ENCODE peak calls at places on chromosome X, in eight cellular contexts. D is NCI-H1105 treated with DMSO at 0.1 percent for 48 hours; P is NCI-H524; C is AG09319; R is activated naive CD8-positive, alpha-beta T cell treated with anti-CD3 and anti-CD28 coated beads, Interleukin-2, amount 50 U/mL, for 24 hours; B is NCI-H1092; M is globus pallidus; U is neuronal stem cell. W is an unnamed sample.
A peak's percentile ranks its signal among the peaks of the same experiment; 100 is the strongest.

GRCh38 chrX:43962636-43963035 is 10.6 kb downstream of the NDP start:
- DNase-seq in D (no peak), P (no peak), C (no peak), R (no peak), B (no peak), M (no peak), U (no peak), W (no peak)

GRCh38 chrX:10095698-10096432 is 60.9 kb upstream of the CLCN4 start:
- DNase-seq in D (no peak), P (no peak), C (no peak), R (no peak), B (no peak), M (no peak), U (no peak), W (no peak)

GRCh38 chrX:108216862-108217571 is 125.4 kb downstream of the ATG4A start:
- DNase-seq in D (no peak), P (no peak), C (no peak), R (no peak), B (no peak), M (no peak), U (no peak), W (no peak)

GRCh38 chrX:51614353-51614752 is 4.4 kb downstream of the CENPVL3 start:
- DNase-seq in D (peak; percentile 38), P (peak; percentile 43), C (no peak), R (no peak), B (peak; percentile 4), M (peak; percentile 8), U (no peak), W (no peak)

GRCh38 chrX:18566748-18567147 is 105.2 kb downstream of the RS1 start:
- DNase-seq in D (no peak), P (no peak), C (no peak), R (no peak), B (no peak), M (no peak), U (no peak), W (no peak)

GRCh38 chrX:331772-332495 is 13.3 kb upstream of the GTPBP6 start:
- DNase-seq in D (no peak), P (no peak), C (no peak), R (no peak), B (no peak), M (no peak), U (no peak), W (no peak)

GRCh38 chrX:77779695-77780094 is 6.3 kb downstream of the ATRX start:
- DNase-seq in D (no peak), P (no peak), C (no peak), R (no peak), B (no peak), M (no peak), U (no peak), W (no peak)

GRCh38 chrX:38561951-38562719 is 793 bp downstream of the TSPAN7 start:
- DNase-seq in D (peak; percentile 14), P (peak; percentile 85), C (no peak), R (peak; percentile 4), B (peak; percentile 31), M (peak; percentile 47), U (peak; percentile 14), W (no peak)

GRCh38 chrX:115642304-115642703 is 81.3 kb downstream of the PLS3 start:
- DNase-seq in D (no peak), P (no peak), C (no peak), R (no peak), B (no peak), M (no peak), U (no peak), W (no peak)

GRCh38 chrX:101450951-101451350 is 34.3 kb upstream of the ARMCX4 start:
- DNase-seq in D (no peak), P (no peak), C (no peak), R (no peak), B (no peak), M (no peak), U (no peak), W (no peak)

GRCh38 chrX:50081282-50081955 is 119.4 kb downstream of the AKAP4 start:
- DNase-seq in D (peak; percentile 33), P (peak; percentile 56), C (no peak), R (no peak), B (peak; percentile 50), M (peak; percentile 39), U (no peak), W (no peak)

GRCh38 chrX:135985123-135985973 is at the start of gene SLC9A6:
- DNase-seq in D (peak; percentile 52), P (peak; percentile 82), C (peak; percentile 11), R (peak; percentile 73), B (peak; percentile 69), M (peak; percentile 74), U (peak; percentile 51), W (no peak)

GRCh38 chrX:136115909-136116297 is 31.4 kb upstream of the FHL1 start:
- DNase-seq in D (no peak), P (no peak), C (no peak), R (no peak), B (no peak), M (no peak), U (no peak), W (no peak)

GRCh38 chrX:19682712-19683331 is 167.5 kb upstream of the MAP3K15 start:
- DNase-seq in D (no peak), P (no peak), C (peak; percentile 83), R (peak; percentile 68), B (peak; percentile 18), M (no peak), U (peak; percentile 3), W (no peak)

GRCh38 chrX:25503826-25504225 is 488.1 kb upstream of the ARX start:
- DNase-seq in D (no peak), P (no peak), C (no peak), R (no peak), B (no peak), M (no peak), U (no peak), W (no peak)

GRCh38 chrX:34379891-34380290 is 247.8 kb upstream of the FAM47A start:
- DNase-seq in D (no peak), P (no peak), C (no peak), R (no peak), B (no peak), M (no peak), U (no peak), W (no peak)

GRCh38 chrX:47880927-47881326 is 44.2 kb downstream of the ZNF81 start:
- DNase-seq in D (no peak), P (no peak), C (no peak), R (no peak), B (no peak), M (no peak), U (no peak), W (no peak)

GRCh38 chrX:51144828-51145442 is 187.7 kb upstream of the NUDT10 start:
- DNase-seq in D (peak; percentile 21), P (peak; percentile 61), C (no peak), R (peak; percentile 15), B (peak; percentile 14), M (peak; percentile 7), U (peak; percentile 45), W (no peak)

GRCh38 chrX:10549280-10549679 is 71.1 kb downstream of the MID1 start:
- DNase-seq in D (peak; percentile 51), P (peak; percentile 35), C (no peak), R (no peak), B (peak; percentile 6), M (no peak), U (no peak), W (no peak)

GRCh38 chrX:29318051-29318450 is 730.8 kb downstream of the IL1RAPL1 start:
- DNase-seq in D (no peak), P (peak; percentile 5), C (no peak), R (no peak), B (no peak), M (no peak), U (no peak), W (no peak)

GRCh38 chrX:77704881-77705280 is 81.1 kb downstream of the ATRX start:
- DNase-seq in D (no peak), P (no peak), C (no peak), R (no peak), B (no peak), M (no peak), U (no peak), W (no peak)

GRCh38 chrX:130285069-130285620 is 16.4 kb upstream of the ZNF280C start:
- DNase-seq in D (no peak), P (no peak), C (no peak), R (no peak), B (no peak), M (no peak), U (no peak), W (no peak)

GRCh38 chrX:78517124-78517523 is 142.0 kb downstream of the RTL3 start:
- DNase-seq in D (no peak), P (no peak), C (no peak), R (peak; percentile 16), B (no peak), M (no peak), U (no peak), W (no peak)

GRCh38 chrX:3713225-3713936 is at the start of gene PRKX:
- DNase-seq in D (peak; percentile 21), P (peak; percentile 59), C (no peak), R (peak; percentile 64), B (peak; percentile 23), M (no peak), U (no peak), W (no peak)